ENCODE peak calls at places on chromosomes 4 and X, in four cellular contexts. X, T, F and I are unnamed samples.

GRCh38 chrX:29662759-29663503 is 552.4 kb upstream of the MAGEB2 start:
- DNase-seq in X (no peak), T (no peak), F (no peak), I (no peak)

GRCh38 chrX:132749406-132749805 is 209.0 kb downstream of the HS6ST2 start:
- DNase-seq in X (no peak), T (no peak), F (no peak), I (no peak)

GRCh38 chrX:152573866-152574265 is 63.8 kb upstream of the GABRQ start:
- DNase-seq in X (no peak), T (no peak), F (no peak), I (no peak)

GRCh38 chrX:87517571-87518141 is at the start of gene KLHL4:
- DNase-seq in X (no peak), T (no peak), F (peak), I (peak)

GRCh38 chr4:119139316-119139715 is 3.7 kb downstream of the MYOZ2 start:
- DNase-seq in X (no peak), T (no peak), F (no peak), I (no peak)

GRCh38 chr4:149911371-149911770 is 95.7 kb upstream of the IQCM start:
- DNase-seq in X (no peak), T (no peak), F (no peak), I (no peak)

GRCh38 chrX:7983594-7983993 is 56.4 kb upstream of the PNPLA4 start:
- DNase-seq in X (no peak), T (no peak), F (no peak), I (no peak)

GRCh38 chrX:86263526-86263925 is 115.3 kb downstream of the DACH2 start:
- DNase-seq in X (no peak), T (no peak), F (no peak), I (no peak)

GRCh38 chr4:110071466-110071865 is 126.9 kb downstream of the ELOVL6 start:
- DNase-seq in X (no peak), T (no peak), F (no peak), I (no peak)

DNA sequence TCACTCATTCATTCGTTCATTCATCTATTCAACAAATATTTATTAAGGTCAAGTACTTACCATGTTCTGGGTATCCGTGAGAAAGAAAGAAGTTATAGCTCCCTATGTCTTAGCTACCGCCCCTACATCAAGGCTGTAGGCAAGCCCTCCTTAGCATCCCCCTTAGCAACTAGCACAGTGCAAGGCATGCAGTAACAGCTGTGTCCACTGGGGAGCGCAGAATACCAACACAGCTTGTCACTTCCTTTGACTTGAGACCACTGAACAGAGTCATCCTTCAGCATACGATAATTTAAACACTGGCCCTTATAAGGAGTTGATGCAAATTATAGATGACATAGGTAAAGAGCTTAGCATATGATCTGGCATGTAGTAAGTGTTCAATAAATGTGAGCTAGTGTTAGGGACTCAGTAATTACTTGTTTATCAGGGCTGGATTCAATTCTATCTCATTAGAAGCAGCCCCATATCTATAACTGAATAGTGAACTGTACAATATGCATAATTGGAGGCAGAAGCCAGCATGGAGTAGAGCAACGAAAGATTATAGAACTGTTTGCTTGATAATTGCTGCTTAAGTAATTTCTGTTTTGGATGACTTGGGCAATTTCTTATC is 8.7 kb downstream of the KIAA1210 start:
- DNase-seq in X (no peak), T (peak), F (peak), I (peak)
- TF ChIP-seq CTCF in X (peak), T (peak), F (peak), I (peak)

DNA sequence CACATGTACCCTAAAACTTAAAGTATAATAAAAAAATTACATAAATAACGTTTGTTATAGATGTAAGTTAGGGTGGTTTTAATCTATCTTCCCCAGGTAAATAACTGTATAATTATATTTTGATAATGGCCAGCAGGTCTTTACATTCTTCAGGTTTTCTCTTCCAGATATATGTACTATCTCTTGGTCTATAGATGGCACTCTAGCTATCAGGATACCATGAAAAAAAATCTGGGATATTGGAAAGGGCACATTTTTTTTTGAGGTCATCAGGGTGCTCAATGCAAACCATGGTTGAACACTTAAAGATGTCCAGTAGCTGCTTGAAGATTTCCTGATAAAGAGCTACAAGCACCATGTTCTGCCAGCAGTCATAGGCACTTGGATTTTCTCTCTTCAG is 15.6 kb upstream of the ADH4 start:
- DNase-seq in X (no peak), T (no peak), F (no peak), I (no peak)
- TF ChIP-seq CTCF in X (no peak), T (no peak), F (no peak), I (no peak)

GRCh38 chrX:63686878-63687714 is 97.9 kb downstream of the ARHGEF9 start:
- DNase-seq in X (no peak), T (no peak), F (no peak), I (no peak)
- TF ChIP-seq CTCF in X (peak), T (peak), F (peak), I (peak)

GRCh38 chrX:147838465-147839131 is 73.1 kb upstream of the FMR1 start:
- DNase-seq in X (no peak), T (no peak), F (no peak), I (no peak)
- TF ChIP-seq CTCF in X (no peak), T (no peak), F (peak), I (peak)

DNA sequence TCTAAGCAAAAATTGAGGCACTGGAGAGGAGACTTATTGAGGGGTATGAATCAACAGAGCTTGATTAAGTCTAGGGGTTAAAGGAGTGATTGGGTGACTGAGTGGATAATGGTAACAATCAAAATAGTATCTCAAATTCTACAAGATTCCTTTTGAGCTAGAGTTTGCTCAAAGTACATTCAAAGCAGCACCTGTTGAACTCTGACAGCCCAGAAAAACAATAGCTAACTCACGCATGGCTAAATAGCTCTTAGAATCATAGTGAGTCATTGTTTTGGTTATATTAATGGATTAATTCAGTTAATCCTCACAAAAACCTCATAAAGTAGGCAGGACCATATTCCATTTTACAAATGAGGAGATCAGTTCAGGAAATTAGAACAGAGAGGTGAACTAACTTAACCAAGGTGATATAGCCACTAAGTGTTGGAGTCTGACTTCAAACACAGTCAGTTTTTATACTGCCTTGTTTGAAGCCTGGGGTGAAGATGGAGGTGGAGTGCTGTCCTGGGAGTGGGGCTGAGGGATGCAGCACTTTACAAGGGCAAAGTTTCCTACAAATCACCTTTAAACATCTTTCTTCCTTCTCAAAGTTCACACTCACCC is 35.9 kb upstream of the PPM1K start:
- DNase-seq in X (no peak), T (no peak), F (no peak), I (no peak)
- TF ChIP-seq CTCF in X (no peak), T (no peak), F (no peak), I (no peak)

DNA sequence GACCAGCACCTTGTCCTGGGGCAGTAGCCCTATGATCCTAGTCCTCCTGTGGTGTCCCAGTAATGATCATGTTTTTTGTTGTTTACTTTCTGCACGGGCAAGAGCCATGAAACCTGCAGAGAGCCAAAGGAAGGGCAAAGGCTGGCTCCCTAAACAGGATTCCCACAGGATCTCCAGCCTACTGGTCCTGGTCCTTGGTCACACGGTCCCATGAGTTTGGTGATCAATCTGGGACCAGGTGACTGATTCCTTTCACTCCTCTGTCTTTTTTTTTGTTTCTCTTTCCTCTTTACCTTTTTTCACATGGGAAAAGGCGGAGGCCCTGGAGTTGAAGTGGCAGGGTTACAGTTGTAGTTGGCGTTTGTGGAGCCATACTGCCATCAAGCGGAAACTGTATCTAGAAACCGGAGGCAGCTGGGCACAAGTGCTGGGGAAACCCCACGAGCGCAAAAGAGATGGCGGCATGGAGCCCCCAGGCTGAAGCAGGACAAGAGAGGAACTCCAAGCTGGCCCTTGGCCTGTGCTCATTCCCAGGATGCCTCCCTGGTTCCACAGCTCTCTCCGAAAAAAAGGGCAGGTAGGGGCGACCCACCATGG is 34.6 kb downstream of the NBDY start:
- DNase-seq in X (peak), T (no peak), F (no peak), I (no peak)
- TF ChIP-seq CTCF in X (peak), T (peak), F (no peak), I (no peak)

GRCh38 chr4:27318740-27319139 is 458.1 kb downstream of the STIM2 start:
- DNase-seq in X (peak), T (no peak), F (no peak), I (peak)
- TF ChIP-seq CTCF in X (peak), T (no peak), F (peak), I (peak)

DNA sequence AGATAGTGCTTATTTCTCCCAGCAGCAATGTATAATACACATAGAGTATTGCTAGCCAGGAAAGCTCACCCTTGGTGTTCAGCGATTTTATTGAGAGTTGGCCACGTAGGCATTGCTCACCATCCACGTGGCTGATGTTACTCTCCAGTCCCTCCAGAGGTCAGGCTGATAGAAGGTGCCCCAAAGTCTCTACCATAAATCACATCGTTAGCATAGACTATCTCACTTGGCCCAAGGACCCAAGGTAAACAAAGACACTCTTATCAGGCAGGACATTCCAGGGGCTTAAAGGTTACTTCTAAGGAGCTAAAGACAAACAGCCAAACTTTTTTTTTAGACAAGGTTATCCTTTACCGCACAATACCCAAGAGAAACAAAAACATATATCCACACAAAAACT is 30.3 kb upstream of the RGN start:
- DNase-seq in X (no peak), T (no peak), F (no peak), I (no peak)
- TF ChIP-seq CTCF in X (no peak), T (no peak), F (no peak), I (no peak)

GRCh38 chr4:169311643-169312365 is 41.0 kb upstream of the SH3RF1 start:
- DNase-seq in X (no peak), T (no peak), F (no peak), I (peak)
- TF ChIP-seq CTCF in X (peak), T (no peak), F (peak), I (peak)

DNA sequence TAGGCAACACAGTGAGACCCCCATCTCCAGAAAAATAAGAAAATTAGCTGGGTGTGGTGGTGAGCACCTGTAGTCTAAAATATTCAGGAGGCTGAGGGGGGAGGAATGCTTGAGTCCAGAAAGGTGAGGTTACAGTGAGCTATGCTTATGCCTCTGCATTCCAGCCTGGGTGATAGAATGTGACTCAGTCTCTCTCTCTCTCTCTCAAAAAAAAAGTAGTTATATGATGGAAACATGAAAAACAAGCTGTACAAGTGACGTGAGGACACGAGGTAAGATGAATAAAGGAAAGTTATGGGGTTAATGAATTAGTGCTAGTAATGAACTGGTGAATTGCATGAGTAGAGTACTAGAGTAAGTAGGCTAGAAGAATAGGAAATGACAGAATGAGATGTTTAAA is 21.8 kb upstream of the CAMK2D start:
- DNase-seq in X (no peak), T (no peak), F (no peak), I (no peak)
- TF ChIP-seq CTCF in X (no peak), T (no peak), F (no peak), I (no peak)